ENCODE peak calls at places on chromosomes 6 and 20, in nine cellular contexts. I is GM12878, Y is GM23248, J is SK-N-SH, A is hepatocyte, F is GM23338, G is fibroblast of lung, Z is Karpas-422, W is HepG2. V is an unnamed sample.

GRCh38 chr6:141541766-141542324 is 590.9 kb upstream of the GJE1 start:
- DNase-seq in Y (no peak), I (no peak), Z (no peak), A (no peak), W (no peak), F (no peak), J (no peak), G (peak; percentile 33), V (peak; percentile 26)

GRCh38 chr6:105932440-105932839 is 153.7 kb upstream of the PRDM1 start:
- DNase-seq in J (no peak), A (no peak), Z (no peak), Y (peak; percentile 34), W (no peak), G (peak; percentile 19), F (no peak), I (no peak), V (peak; percentile 2)

GRCh38 chr6:125882243-125882642 is 74.3 kb upstream of the HINT3 start:
- DNase-seq in W (no peak), F (no peak), I (no peak), A (no peak), Y (no peak), G (no peak), Z (no peak), J (no peak), V (no peak)

GRCh38 chr20:44180814-44181213 is 6.2 kb downstream of the JPH2 start:
- DNase-seq in Y (peak; percentile 46), I (no peak), J (no peak), G (peak; percentile 50), W (no peak), Z (no peak), A (peak; percentile 45), F (peak; percentile 45), V (no peak)

GRCh38 chr20:41135187-41135887 is 2.0 kb upstream of the PLCG1 start:
- DNase-seq in J (peak; percentile 59), W (peak; percentile 70), Z (peak; percentile 89), Y (peak; percentile 41), F (peak; percentile 85), I (no peak), G (no peak), A (peak; percentile 72), V (peak; percentile 70)

GRCh38 chr6:28635547-28636158 is 110.0 kb downstream of the GPX5 start:
- DNase-seq in G (no peak), Z (no peak), I (no peak), W (no peak), F (peak; percentile 60), Y (peak; percentile 4), J (peak; percentile 81), A (no peak), V (no peak)

GRCh38 chr6:85643530-85644373 is 1.1 kb upstream of the SYNCRIP start:
- DNase-seq in A (peak; percentile 94), G (peak; percentile 94), J (peak; percentile 93), W (peak; percentile 85), Z (peak; percentile 94), I (peak; percentile 89), F (peak; percentile 88), Y (peak; percentile 97), V (peak; percentile 77)

GRCh38 chr6:109079981-109080380 is 14.7 kb downstream of the SESN1 start:
- DNase-seq in A (no peak), W (no peak), J (no peak), I (no peak), Y (no peak), G (no peak), Z (no peak), F (no peak), V (no peak)

GRCh38 chr6:3159805-3160781 is 2.7 kb upstream of the TUBB2A start:
- DNase-seq in Z (no peak), I (no peak), F (peak; percentile 28), W (peak; percentile 41), J (no peak), Y (no peak), A (peak; percentile 93), G (peak; percentile 83), V (peak; percentile 49)

GRCh38 chr6:3164388-3164787 is 7.0 kb upstream of the TUBB2A start:
- DNase-seq in Y (no peak), Z (no peak), J (no peak), W (no peak), I (no peak), G (no peak), F (peak; percentile 57), A (no peak), V (no peak)

GRCh38 chr6:3163248-3163594 is 5.9 kb upstream of the TUBB2A start:
- DNase-seq in Y (no peak), Z (peak; percentile 48), I (no peak), F (no peak), A (no peak), W (no peak), J (no peak), G (no peak), V (no peak)

GRCh38 chr6:3162067-3162497 is 4.7 kb upstream of the TUBB2A start:
- DNase-seq in A (peak; percentile 36), W (no peak), G (peak; percentile 34), I (no peak), Y (peak; percentile 82), F (peak; percentile 26), J (no peak), Z (no peak), V (peak; percentile 14)

GRCh38 chr6:3162565-3163247 is 5.4 kb upstream of the TUBB2A start:
- DNase-seq in F (peak; percentile 89), Y (peak; percentile 91), Z (peak; percentile 51), G (peak; percentile 83), A (peak; percentile 90), I (no peak), J (peak; percentile 98), W (peak; percentile 80), V (peak; percentile 78)
- H3K4me3 ChIP-seq in F (peak overlapping the region; percentile 76), Y (peak overlapping the region; percentile 80), Z (peak overlapping the region; percentile 64), G (peak overlapping the region; percentile 54), A (peak overlapping the region; percentile 27), I (peak overlapping the region; percentile 63), J (peak overlapping the region; percentile 77), W (peak overlapping the region; percentile 72), V (peak overlapping the region; percentile 74)

DNA sequence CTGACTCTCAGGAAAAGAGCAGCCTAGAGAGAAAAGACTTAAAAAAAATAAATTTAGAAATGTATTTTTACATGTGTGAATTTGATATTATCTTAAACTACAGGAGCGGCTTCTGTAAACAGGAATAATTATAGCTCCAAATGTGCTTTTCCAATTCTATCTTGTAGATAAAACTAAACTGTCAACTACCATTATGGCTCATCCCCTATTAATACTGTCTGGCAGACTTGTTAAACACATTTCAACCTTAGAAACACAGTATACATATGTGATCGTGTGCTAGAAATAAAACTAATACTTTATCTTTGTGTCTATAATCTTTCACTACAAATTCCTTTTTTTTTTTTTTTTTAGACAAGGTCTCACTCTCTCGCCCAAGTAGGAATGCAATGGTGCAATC is 75.8 kb downstream of the CNKSR3 start:
- DNase-seq in Y (no peak), F (no peak), J (no peak), G (no peak), I (no peak), W (no peak), A (no peak), Z (no peak), V (no peak)
- H2AFZ ChIP-seq in Y (no peak overlapping the region), F (no peak overlapping the region), J (no peak overlapping the region), G (no peak overlapping the region), I (no peak overlapping the region), W (no peak overlapping the region), A (no peak overlapping the region), Z (no peak overlapping the region), V (no peak overlapping the region)

DNA sequence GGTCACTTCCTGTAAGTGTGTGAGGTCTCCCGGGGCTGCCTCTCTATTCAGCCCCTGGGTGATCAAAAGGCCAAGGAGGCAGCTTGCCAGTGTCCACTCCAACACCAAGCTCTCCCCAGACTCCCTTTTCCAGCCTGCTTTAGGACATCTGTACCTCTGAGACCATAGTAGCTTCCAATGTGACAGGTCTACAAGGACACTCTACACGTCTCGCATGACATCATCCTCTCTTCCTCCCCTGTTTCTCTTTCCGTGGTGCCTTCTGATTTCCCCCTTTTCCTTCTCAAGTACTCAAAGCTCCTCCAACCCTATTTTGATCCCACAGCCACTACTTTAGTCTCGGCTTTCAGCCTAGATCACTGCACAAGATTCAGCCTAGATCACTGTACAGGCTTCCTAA is 26.4 kb downstream of the HLA-F start:
- DNase-seq in I (no peak), Z (no peak), J (no peak), W (no peak), A (no peak), Y (no peak), G (no peak), F (no peak), V (no peak)
- H3K4me3 ChIP-seq in I (peak overlapping the region; percentile 85), Z (no peak overlapping the region), J (no peak overlapping the region), W (no peak overlapping the region), A (no peak overlapping the region), Y (no peak overlapping the region), G (no peak overlapping the region), F (peak overlapping the region; percentile 69), V (no peak overlapping the region)

GRCh38 chr6:11497881-11498280 is 39.7 kb upstream of the TMEM170B start:
- DNase-seq in A (no peak), J (no peak), W (no peak), G (no peak), F (no peak), Z (no peak), I (no peak), Y (peak; percentile 3), V (no peak)
- H2AFZ ChIP-seq in A (no peak overlapping the region), J (no peak overlapping the region), W (no peak overlapping the region), G (no peak overlapping the region), F (peak overlapping the region; percentile 43), Z (no peak overlapping the region), I (no peak overlapping the region), Y (no peak overlapping the region), V (no peak overlapping the region)